ENCODE peak calls at places on chromosomes 2 and 18, in four cellular contexts. One of them, this sample, is unnamed.
A peak's percentile ranks its signal among the peaks of the same experiment; 100 is the strongest.

GRCh38 chr18:36129300-36130038 is at the start of the genes ELP2 and SLC39A6:
- DNase-seq in AG04450: peak; percentile 84
- DNase-seq in endothelial cell: peak; percentile 97
- DNase-seq in epithelial cell of proximal tubule: no peak
- DNase-seq in this sample: peak; percentile 84

GRCh38 chr2:67993329-67993728 is 69.5 kb downstream of the C1D start:
- DNase-seq in AG04450: no peak
- DNase-seq in endothelial cell: no peak
- DNase-seq in epithelial cell of proximal tubule: no peak
- DNase-seq in this sample: no peak

GRCh38 chr2:32991091-32991845 is 44.5 kb downstream of the LTBP1 start:
- DNase-seq in AG04450: no peak
- DNase-seq in endothelial cell: no peak
- DNase-seq in epithelial cell of proximal tubule: no peak
- DNase-seq in this sample: no peak

GRCh38 chr2:28390857-28391563 is 1.6 kb upstream of the FOSL2 start:
- DNase-seq in AG04450: no peak
- DNase-seq in endothelial cell: peak; percentile 67
- DNase-seq in epithelial cell of proximal tubule: no peak
- DNase-seq in this sample: no peak

GRCh38 chr2:57497489-57498096 is 549.0 kb upstream of the VRK2 start:
- DNase-seq in AG04450: no peak
- DNase-seq in endothelial cell: peak; percentile 58
- DNase-seq in epithelial cell of proximal tubule: peak; percentile 2
- DNase-seq in this sample: peak; percentile 29

GRCh38 chr2:241314181-241314932 is 1.1 kb downstream of the HDLBP start:
- DNase-seq in AG04450: peak; percentile 11
- DNase-seq in endothelial cell: no peak
- DNase-seq in epithelial cell of proximal tubule: no peak
- DNase-seq in this sample: no peak

GRCh38 chr2:222355860-222356259 is 57.1 kb upstream of the PAX3 start:
- DNase-seq in AG04450: no peak
- DNase-seq in endothelial cell: no peak
- DNase-seq in epithelial cell of proximal tubule: no peak
- DNase-seq in this sample: no peak

GRCh38 chr2:177646791-177647190 is 254.2 kb downstream of the AGPS start:
- DNase-seq in AG04450: no peak
- DNase-seq in endothelial cell: no peak
- DNase-seq in epithelial cell of proximal tubule: no peak
- DNase-seq in this sample: no peak

GRCh38 chr2:18271370-18272147 is 288.9 kb downstream of the RDH14 start:
- DNase-seq in AG04450: no peak
- DNase-seq in endothelial cell: no peak
- DNase-seq in epithelial cell of proximal tubule: no peak
- DNase-seq in this sample: no peak

GRCh38 chr18:32511147-32511546 is 40.5 kb upstream of the GAREM1 start:
- DNase-seq in AG04450: no peak
- DNase-seq in endothelial cell: no peak
- DNase-seq in epithelial cell of proximal tubule: no peak
- DNase-seq in this sample: no peak

GRCh38 chr18:13366131-13366530 is 147.6 kb downstream of the LDLRAD4 start:
- DNase-seq in AG04450: no peak
- DNase-seq in endothelial cell: no peak
- DNase-seq in epithelial cell of proximal tubule: no peak
- DNase-seq in this sample: no peak
- TF ChIP-seq CTCF in AG04450: no peak
- TF ChIP-seq CTCF in endothelial cell: no peak
- TF ChIP-seq CTCF in epithelial cell of proximal tubule: no peak
- TF ChIP-seq CTCF in this sample: no peak

DNA sequence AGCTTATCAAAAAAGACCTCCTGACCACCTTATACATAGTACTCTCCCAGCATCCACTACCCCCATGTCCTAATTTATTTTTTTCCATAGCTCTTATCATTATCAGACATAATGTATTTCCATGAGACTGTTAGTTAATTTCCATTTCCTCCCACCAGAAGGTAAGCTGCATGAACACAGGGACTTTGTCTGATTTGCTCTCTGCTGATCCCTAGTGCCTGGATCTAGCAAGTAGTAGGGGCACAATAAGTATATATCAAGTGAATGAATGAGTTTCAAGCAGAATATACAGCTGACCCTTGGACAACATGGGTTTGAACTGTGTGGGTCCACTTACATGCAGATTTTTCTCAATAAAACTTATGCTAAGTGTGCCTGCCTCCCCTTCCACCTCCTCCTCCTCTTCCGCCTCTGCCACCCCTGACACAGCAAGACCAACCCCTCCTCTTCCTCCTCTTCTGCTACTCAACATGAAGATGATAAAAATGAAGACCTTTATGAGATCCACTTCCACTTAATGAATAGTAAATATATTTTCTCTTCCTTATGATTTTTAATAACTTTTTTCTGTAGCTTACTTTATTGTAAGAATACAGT is 53.8 kb downstream of the CTAGE1 start:
- DNase-seq in AG04450: no peak
- DNase-seq in endothelial cell: no peak
- DNase-seq in epithelial cell of proximal tubule: no peak
- DNase-seq in this sample: no peak
- TF ChIP-seq CTCF in AG04450: peak; percentile 37
- TF ChIP-seq CTCF in endothelial cell: no peak
- TF ChIP-seq CTCF in epithelial cell of proximal tubule: peak; percentile 58
- TF ChIP-seq CTCF in this sample: no peak

DNA sequence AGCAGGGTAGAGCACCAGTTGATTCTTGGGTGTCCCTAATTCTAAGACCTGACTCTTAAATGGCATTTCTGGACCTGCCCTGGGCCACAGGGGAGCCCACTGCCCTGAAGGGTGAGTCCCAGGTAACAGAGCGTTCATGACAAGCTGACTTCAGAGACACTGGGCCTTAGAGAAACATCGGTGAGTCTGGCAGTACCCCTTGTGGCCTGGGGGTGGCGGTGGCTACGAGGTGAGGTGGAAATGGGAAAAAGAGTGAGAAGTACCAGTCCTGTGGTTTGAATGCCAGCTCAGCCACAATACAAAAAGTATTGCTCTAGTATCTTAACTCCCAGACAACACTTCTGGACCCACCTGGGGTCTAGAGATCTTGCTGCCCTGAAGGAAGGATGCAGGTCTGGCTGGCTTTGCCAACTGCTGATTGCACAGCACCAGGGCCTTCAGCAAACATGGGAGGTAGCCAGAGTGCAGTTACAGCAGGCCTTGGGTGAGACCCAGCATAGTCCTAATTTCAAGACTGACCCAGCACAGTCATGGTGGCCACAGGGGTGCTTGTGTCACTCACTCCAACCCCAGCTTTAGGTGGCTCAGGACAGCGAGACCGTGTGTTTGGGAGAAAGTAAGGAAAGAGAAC is 44.5 kb downstream of the USP34 start:
- DNase-seq in AG04450: no peak
- DNase-seq in endothelial cell: peak; percentile 71
- DNase-seq in epithelial cell of proximal tubule: no peak
- DNase-seq in this sample: no peak
- TF ChIP-seq CTCF in AG04450: peak; percentile 54
- TF ChIP-seq CTCF in endothelial cell: peak; percentile 75
- TF ChIP-seq CTCF in epithelial cell of proximal tubule: peak; percentile 80
- TF ChIP-seq CTCF in this sample: no peak

GRCh38 chr2:75100691-75101236 is 98.6 kb downstream of the TACR1 start:
- DNase-seq in AG04450: no peak
- DNase-seq in endothelial cell: no peak
- DNase-seq in epithelial cell of proximal tubule: no peak
- DNase-seq in this sample: no peak

GRCh38 chr2:75102011-75102410 is 97.3 kb downstream of the TACR1 start:
- DNase-seq in AG04450: no peak
- DNase-seq in endothelial cell: no peak
- DNase-seq in epithelial cell of proximal tubule: no peak
- DNase-seq in this sample: no peak

GRCh38 chr2:75099521-75099922 is 99.8 kb downstream of the TACR1 start:
- DNase-seq in AG04450: no peak
- DNase-seq in endothelial cell: no peak
- DNase-seq in epithelial cell of proximal tubule: no peak
- DNase-seq in this sample: no peak

GRCh38 chr2:75100011-75100680 is 99.2 kb downstream of the TACR1 start:
- DNase-seq in AG04450: no peak
- DNase-seq in endothelial cell: no peak
- DNase-seq in epithelial cell of proximal tubule: peak; percentile 65
- DNase-seq in this sample: no peak

DNA sequence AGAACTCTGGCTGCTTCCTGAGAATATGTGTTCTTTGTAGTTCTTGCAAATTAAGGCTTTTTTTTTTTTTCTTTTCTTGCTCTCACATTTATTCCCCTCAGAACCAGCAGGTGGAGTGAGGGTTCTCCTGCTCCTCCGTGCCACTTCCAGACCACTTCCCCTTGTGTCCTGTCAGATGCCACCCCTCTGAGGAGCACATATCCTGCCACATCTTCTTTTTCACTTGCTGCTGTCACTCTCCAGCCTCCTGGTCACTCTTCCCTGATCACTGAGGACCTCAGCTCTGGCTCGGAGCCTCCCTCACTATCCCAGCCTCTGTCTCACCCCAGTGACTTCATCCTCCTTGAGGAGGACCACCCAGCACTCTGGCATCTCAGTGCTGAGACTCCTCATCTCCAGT is 100.5 kb downstream of the TACR1 start:
- DNase-seq in AG04450: no peak
- DNase-seq in endothelial cell: peak; percentile 25
- DNase-seq in epithelial cell of proximal tubule: no peak
- DNase-seq in this sample: no peak
- TF ChIP-seq CTCF in AG04450: peak; percentile 54
- TF ChIP-seq CTCF in endothelial cell: peak; percentile 67
- TF ChIP-seq CTCF in epithelial cell of proximal tubule: peak; percentile 51
- TF ChIP-seq CTCF in this sample: no peak

DNA sequence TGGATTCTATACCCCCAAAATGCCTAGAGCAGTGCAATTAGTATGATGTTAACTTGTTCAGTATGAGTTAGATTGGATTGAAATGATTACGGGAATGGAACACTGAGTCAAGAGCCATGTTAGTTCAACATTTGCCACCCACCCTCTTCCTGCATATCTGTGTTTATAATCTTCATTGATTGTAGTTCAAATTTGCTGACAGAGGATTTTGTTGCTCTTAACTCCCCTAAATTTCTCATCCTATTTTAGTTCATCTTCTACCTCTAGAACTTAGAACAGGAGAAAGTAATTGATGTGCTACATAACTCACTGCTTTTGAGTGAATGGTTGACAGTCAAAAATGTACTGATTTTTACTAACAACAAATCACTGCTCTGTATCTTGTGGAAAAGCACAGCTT is 673.5 kb upstream of the NRXN1 start:
- DNase-seq in AG04450: no peak
- DNase-seq in endothelial cell: no peak
- DNase-seq in epithelial cell of proximal tubule: no peak
- DNase-seq in this sample: no peak
- TF ChIP-seq CTCF in AG04450: no peak
- TF ChIP-seq CTCF in endothelial cell: no peak
- TF ChIP-seq CTCF in epithelial cell of proximal tubule: no peak
- TF ChIP-seq CTCF in this sample: no peak

GRCh38 chr18:37450434-37451133 is 115.0 kb downstream of the CELF4 start:
- DNase-seq in AG04450: no peak
- DNase-seq in endothelial cell: peak; percentile 15
- DNase-seq in epithelial cell of proximal tubule: no peak
- DNase-seq in this sample: no peak

GRCh38 chr18:37449618-37450017 is 116.0 kb downstream of the CELF4 start:
- DNase-seq in AG04450: no peak
- DNase-seq in endothelial cell: no peak
- DNase-seq in epithelial cell of proximal tubule: no peak
- DNase-seq in this sample: no peak

GRCh38 chr18:37452697-37453385 is 112.8 kb downstream of the CELF4 start:
- DNase-seq in AG04450: no peak
- DNase-seq in endothelial cell: no peak
- DNase-seq in epithelial cell of proximal tubule: no peak
- DNase-seq in this sample: no peak

GRCh38 chr18:37452015-37452414 is 113.6 kb downstream of the CELF4 start:
- DNase-seq in AG04450: no peak
- DNase-seq in endothelial cell: no peak
- DNase-seq in epithelial cell of proximal tubule: no peak
- DNase-seq in this sample: no peak

GRCh38 chr18:37451239-37451825 is 114.3 kb downstream of the CELF4 start:
- DNase-seq in AG04450: no peak
- DNase-seq in endothelial cell: no peak
- DNase-seq in epithelial cell of proximal tubule: no peak
- DNase-seq in this sample: no peak
- TF ChIP-seq CTCF in AG04450: no peak
- TF ChIP-seq CTCF in endothelial cell: no peak
- TF ChIP-seq CTCF in epithelial cell of proximal tubule: no peak
- TF ChIP-seq CTCF in this sample: no peak

DNA sequence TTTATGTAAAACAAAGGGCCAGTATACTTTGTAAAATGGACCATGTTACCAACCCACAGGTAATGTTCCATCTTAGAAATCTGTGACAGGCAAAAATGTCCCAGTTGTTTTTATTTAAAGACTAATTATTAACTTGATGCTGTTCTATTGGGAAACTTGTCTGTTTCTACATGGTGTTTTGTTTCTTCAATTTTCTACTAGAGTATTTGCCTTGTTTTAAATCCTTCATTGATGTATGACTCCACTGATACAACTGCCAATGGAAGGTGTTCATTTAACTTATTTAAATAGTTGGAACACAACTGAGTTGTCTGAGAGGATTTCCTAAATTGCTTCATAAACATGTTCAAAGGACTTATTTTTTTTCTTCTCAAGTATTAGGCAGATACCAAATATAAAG is 151.9 kb upstream of the XPO1 start:
- DNase-seq in AG04450: no peak
- DNase-seq in endothelial cell: no peak
- DNase-seq in epithelial cell of proximal tubule: no peak
- DNase-seq in this sample: no peak
- TF ChIP-seq CTCF in AG04450: no peak
- TF ChIP-seq CTCF in endothelial cell: no peak
- TF ChIP-seq CTCF in epithelial cell of proximal tubule: no peak
- TF ChIP-seq CTCF in this sample: no peak